ENCODE peak calls at places on chromosomes 13 and 19, in four cellular contexts. H is Peyer's patch, X is HFFc6, P is activated gamma-delta T cell treated with Interleukin-2 at 50 U/mL for 16 hours. N is an unnamed sample.

GRCh38 chr13:90447735-90448103 is 899.8 kb upstream of the MIR17HG start:
- DNase-seq in H (no peak), P (no peak), X (peak), N (peak)

GRCh38 chr13:63050287-63050686 is 1634.6 kb upstream of the PCDH20 start:
- DNase-seq in X (no peak), P (no peak), H (no peak), N (no peak)

GRCh38 chr13:99352351-99353271 is 45.4 kb upstream of the GPR183 start:
- DNase-seq in P (no peak), H (no peak), X (no peak), N (no peak)

GRCh38 chr19:7829162-7829520 is 877 bp upstream of the EVI5L start:
- DNase-seq in X (no peak), H (no peak), P (no peak), N (no peak)

GRCh38 chr19:16899566-16900075 is 10.8 kb downstream of the F2RL3 start:
- DNase-seq in X (no peak), P (no peak), H (peak), N (no peak)

GRCh38 chr13:42807866-42808265 is 26.5 kb downstream of the FAM216B start:
- DNase-seq in H (no peak), X (peak), P (no peak), N (no peak)

GRCh38 chr19:38901683-38902082 is 1.9 kb downstream of the NFKBIB start:
- DNase-seq in H (no peak), X (no peak), P (no peak), N (no peak)

GRCh38 chr13:62721893-62722292 is 1306.2 kb upstream of the PCDH20 start:
- DNase-seq in H (no peak), X (no peak), P (no peak), N (no peak)

GRCh38 chr19:294819-295686 is 3.9 kb upstream of the PLPP2 start:
- DNase-seq in H (peak), P (peak), X (no peak), N (no peak)

GRCh38 chr19:19679176-19680073 is 10.8 kb downstream of the ZNF101 start:
- DNase-seq in P (no peak), H (no peak), X (no peak), N (no peak)